ENCODE peak calls at places on chromosomes 16 and 17, in four cellular contexts. One of them, this sample, is unnamed.

GRCh38 chr17:53033297-53033696 is 789.4 kb upstream of the KIF2B start:
- DNase-seq in A172: no peak
- DNase-seq in COR-L47: no peak
- DNase-seq in stimulated activated CD8-positive, alpha-beta memory T cell treated with anti-CD3 and anti-CD28 coated beads, Interleukin-7, amount 100 ng/mL, for 1 hour: no peak
- DNase-seq in this sample: no peak

GRCh38 chr16:82753821-82754220 is 127.1 kb downstream of the CDH13 start:
- DNase-seq in COR-L47: no peak
- DNase-seq in stimulated activated CD8-positive, alpha-beta memory T cell treated with anti-CD3 and anti-CD28 coated beads, Interleukin-7, amount 100 ng/mL, for 1 hour: no peak
- DNase-seq in A172: no peak
- DNase-seq in this sample: no peak

GRCh38 chr16:30026449-30026848 is 3.5 kb downstream of the C16orf92 start:
- DNase-seq in stimulated activated CD8-positive, alpha-beta memory T cell treated with anti-CD3 and anti-CD28 coated beads, Interleukin-7, amount 100 ng/mL, for 1 hour: no peak
- DNase-seq in COR-L47: no peak
- DNase-seq in A172: no peak
- DNase-seq in this sample: no peak

GRCh38 chr16:2147378-2147777 is 1.0 kb upstream of the RAB26 start:
- DNase-seq in COR-L47: no peak
- DNase-seq in A172: no peak
- DNase-seq in stimulated activated CD8-positive, alpha-beta memory T cell treated with anti-CD3 and anti-CD28 coated beads, Interleukin-7, amount 100 ng/mL, for 1 hour: no peak
- DNase-seq in this sample: no peak

GRCh38 chr17:44829558-44830358 is at the start of gene GJC1:
- DNase-seq in stimulated activated CD8-positive, alpha-beta memory T cell treated with anti-CD3 and anti-CD28 coated beads, Interleukin-7, amount 100 ng/mL, for 1 hour: no peak
- DNase-seq in COR-L47: no peak
- DNase-seq in A172: peak; percentile 62
- DNase-seq in this sample: no peak

GRCh38 chr16:68436581-68436980 is 11.7 kb downstream of the SMPD3 start:
- DNase-seq in COR-L47: no peak
- DNase-seq in A172: no peak
- DNase-seq in stimulated activated CD8-positive, alpha-beta memory T cell treated with anti-CD3 and anti-CD28 coated beads, Interleukin-7, amount 100 ng/mL, for 1 hour: no peak
- DNase-seq in this sample: no peak

GRCh38 chr17:1177099-1177996 is 2.4 kb downstream of the ABR start:
- DNase-seq in A172: peak; percentile 80
- DNase-seq in stimulated activated CD8-positive, alpha-beta memory T cell treated with anti-CD3 and anti-CD28 coated beads, Interleukin-7, amount 100 ng/mL, for 1 hour: no peak
- DNase-seq in COR-L47: no peak
- DNase-seq in this sample: peak; percentile 63

GRCh38 chr16:48965391-48965790 is 316.2 kb downstream of the CBLN1 start:
- DNase-seq in stimulated activated CD8-positive, alpha-beta memory T cell treated with anti-CD3 and anti-CD28 coated beads, Interleukin-7, amount 100 ng/mL, for 1 hour: no peak
- DNase-seq in A172: peak; percentile 29
- DNase-seq in COR-L47: peak; percentile 90
- DNase-seq in this sample: peak; percentile 14

GRCh38 chr16:66787427-66787826 is 14.0 kb downstream of the TERB1 start:
- DNase-seq in stimulated activated CD8-positive, alpha-beta memory T cell treated with anti-CD3 and anti-CD28 coated beads, Interleukin-7, amount 100 ng/mL, for 1 hour: no peak
- DNase-seq in A172: no peak
- DNase-seq in COR-L47: no peak
- DNase-seq in this sample: no peak

GRCh38 chr17:41535764-41536481 is 7.8 kb upstream of the KRT19 start:
- DNase-seq in stimulated activated CD8-positive, alpha-beta memory T cell treated with anti-CD3 and anti-CD28 coated beads, Interleukin-7, amount 100 ng/mL, for 1 hour: no peak
- DNase-seq in A172: no peak
- DNase-seq in COR-L47: no peak
- DNase-seq in this sample: no peak

GRCh38 chr16:76490240-76490639 is 213.0 kb downstream of the CNTNAP4 start:
- DNase-seq in COR-L47: no peak
- DNase-seq in A172: no peak
- DNase-seq in stimulated activated CD8-positive, alpha-beta memory T cell treated with anti-CD3 and anti-CD28 coated beads, Interleukin-7, amount 100 ng/mL, for 1 hour: no peak
- DNase-seq in this sample: no peak

GRCh38 chr16:15949210-15950166 is at the start of gene ABCC1:
- DNase-seq in COR-L47: peak; percentile 22
- DNase-seq in A172: no peak
- DNase-seq in stimulated activated CD8-positive, alpha-beta memory T cell treated with anti-CD3 and anti-CD28 coated beads, Interleukin-7, amount 100 ng/mL, for 1 hour: peak; percentile 31
- DNase-seq in this sample: peak; percentile 25

GRCh38 chr16:67399749-67400704 is 6.7 kb upstream of the TPPP3 start:
- DNase-seq in stimulated activated CD8-positive, alpha-beta memory T cell treated with anti-CD3 and anti-CD28 coated beads, Interleukin-7, amount 100 ng/mL, for 1 hour: no peak
- DNase-seq in COR-L47: peak; percentile 97
- DNase-seq in A172: no peak
- DNase-seq in this sample: no peak

GRCh38 chr16:48687421-48688038 is 77.5 kb upstream of the N4BP1 start:
- DNase-seq in A172: peak; percentile 74
- DNase-seq in COR-L47: peak; percentile 68
- DNase-seq in stimulated activated CD8-positive, alpha-beta memory T cell treated with anti-CD3 and anti-CD28 coated beads, Interleukin-7, amount 100 ng/mL, for 1 hour: no peak
- DNase-seq in this sample: peak; percentile 69

GRCh38 chr17:4583796-4584124 is 569 bp upstream of the SMTNL2 start:
- DNase-seq in stimulated activated CD8-positive, alpha-beta memory T cell treated with anti-CD3 and anti-CD28 coated beads, Interleukin-7, amount 100 ng/mL, for 1 hour: no peak
- DNase-seq in COR-L47: peak; percentile 9
- DNase-seq in A172: no peak
- DNase-seq in this sample: no peak

GRCh38 chr17:61386251-61386650 is 13.4 kb upstream of the TBX2 start:
- DNase-seq in COR-L47: no peak
- DNase-seq in A172: no peak
- DNase-seq in stimulated activated CD8-positive, alpha-beta memory T cell treated with anti-CD3 and anti-CD28 coated beads, Interleukin-7, amount 100 ng/mL, for 1 hour: no peak
- DNase-seq in this sample: no peak

GRCh38 chr16:54517181-54517580 is 230.6 kb upstream of the IRX3 start:
- DNase-seq in COR-L47: no peak
- DNase-seq in A172: no peak
- DNase-seq in stimulated activated CD8-positive, alpha-beta memory T cell treated with anti-CD3 and anti-CD28 coated beads, Interleukin-7, amount 100 ng/mL, for 1 hour: no peak
- DNase-seq in this sample: no peak

GRCh38 chr16:28205117-28205899 is 6.5 kb downstream of the XPO6 start:
- DNase-seq in A172: no peak
- DNase-seq in COR-L47: no peak
- DNase-seq in stimulated activated CD8-positive, alpha-beta memory T cell treated with anti-CD3 and anti-CD28 coated beads, Interleukin-7, amount 100 ng/mL, for 1 hour: no peak
- DNase-seq in this sample: no peak

GRCh38 chr16:86930001-86930400 is 351.7 kb downstream of the FOXL1 start:
- DNase-seq in A172: peak; percentile 76
- DNase-seq in COR-L47: no peak
- DNase-seq in stimulated activated CD8-positive, alpha-beta memory T cell treated with anti-CD3 and anti-CD28 coated beads, Interleukin-7, amount 100 ng/mL, for 1 hour: no peak
- DNase-seq in this sample: no peak

This sample was measured in Ammon's horn.